ENCODE peak calls at places on chromosome 13, in five cellular contexts. L is frontal cortex; A is mammary epithelial cell; H is stimulated activated CD4-positive, alpha-beta T cell treated with anti-CD3 and anti-CD28 coated beads, Interleukin-4, amount 100 ng/mL, for 24 hours; W is effector CD4-positive, alpha-beta T cell. V is an unnamed sample.

GRCh38 chr13:59531571-59532091 is 632.1 kb downstream of the DIAPH3 start:
- DNase-seq in L (peak; percentile 26), A (peak; percentile 51), H (no peak), W (no peak), V (peak; percentile 18)

GRCh38 chr13:58300974-58301681 is 669.6 kb downstream of the PCDH17 start:
- DNase-seq in L (no peak), A (no peak), H (no peak), W (no peak), V (no peak)

GRCh38 chr13:101127741-101128353 is 288.5 kb downstream of the NALCN start:
- DNase-seq in L (peak; percentile 51), A (peak; percentile 23), H (peak; percentile 12), W (no peak), V (peak; percentile 46)

GRCh38 chr13:100984349-100984748 is 309.8 kb upstream of the TMTC4 start:
- DNase-seq in L (no peak), A (no peak), H (no peak), W (no peak), V (no peak)

GRCh38 chr13:70568571-70568970 is 460.3 kb upstream of the KLHL1 start:
- DNase-seq in L (peak; percentile 32), A (peak; percentile 11), H (no peak), W (no peak), V (peak; percentile 6)

GRCh38 chr13:29937836-29938235 is 87.4 kb upstream of the UBL3 start:
- DNase-seq in L (no peak), A (no peak), H (no peak), W (peak; percentile 17), V (no peak)

GRCh38 chr13:87671031-87671823 is at the start of gene SLITRK5:
- DNase-seq in L (peak; percentile 73), A (peak; percentile 46), H (peak; percentile 45), W (no peak), V (peak; percentile 32)

GRCh38 chr13:111114362-111115050 is 604 bp upstream of the ARHGEF7 start:
- DNase-seq in L (peak; percentile 60), A (peak; percentile 9), H (no peak), W (no peak), V (peak; percentile 27)

GRCh38 chr13:33405371-33405770 is 119.8 kb upstream of the STARD13 start:
- DNase-seq in L (no peak), A (no peak), H (no peak), W (no peak), V (no peak)

GRCh38 chr13:90068658-90069057 is 1278.8 kb upstream of the MIR17HG start:
- DNase-seq in L (no peak), A (no peak), H (no peak), W (no peak), V (no peak)

GRCh38 chr13:66660013-66660804 is 569.9 kb downstream of the PCDH9 start:
- DNase-seq in L (no peak), A (peak; percentile 61), H (no peak), W (no peak), V (no peak)

GRCh38 chr13:36919206-36919832 is 719 bp downstream of the SMAD9 start:
- DNase-seq in L (peak; percentile 23), A (peak; percentile 6), H (no peak), W (no peak), V (no peak)

GRCh38 chr13:20337894-20338551 is 105.9 kb upstream of the GJB6 start:
- DNase-seq in L (no peak), A (no peak), H (no peak), W (no peak), V (no peak)

GRCh38 chr13:27595055-27595811 is 25.1 kb downstream of the LNX2 start:
- DNase-seq in L (no peak), A (no peak), H (no peak), W (no peak), V (peak; percentile 22)

GRCh38 chr13:29483211-29483610 is 112.3 kb downstream of the SLC7A1 start:
- DNase-seq in L (no peak), A (no peak), H (no peak), W (no peak), V (no peak)

GRCh38 chr13:58528351-58528750 is 896.8 kb downstream of the PCDH17 start:
- DNase-seq in L (no peak), A (no peak), H (no peak), W (no peak), V (no peak)

GRCh38 chr13:113192279-113192678 is 16.2 kb downstream of the PCID2 start:
- DNase-seq in L (no peak), A (no peak), H (no peak), W (no peak), V (no peak)

GRCh38 chr13:21402586-21403307 is 56.4 kb downstream of the ZDHHC20 start:
- DNase-seq in L (no peak), A (peak; percentile 56), H (peak; percentile 11), W (no peak), V (peak; percentile 28)

V was measured in RPMI7951.